ENCODE peak calls at places on chromosome 3, in four cellular contexts. M is hepatocyte; O is uterus; C is CD8-positive, alpha-beta T cell. T is an unnamed sample.
A peak's percentile ranks its signal among the peaks of the same experiment; 100 is the strongest.

GRCh38 chr3:173000553-173000952 is 140.5 kb downstream of the SPATA16 start:
- DNase-seq in O (no peak), C (no peak), M (no peak), T (no peak)

GRCh38 chr3:180744226-180744625 is 64.9 kb upstream of the CCDC39 start:
- DNase-seq in M (no peak), O (no peak), C (no peak), T (no peak)

GRCh38 chr3:10344147-10344943 is 23.4 kb upstream of the SEC13 start:
- DNase-seq in C (peak; percentile 29), O (peak; percentile 31), M (peak; percentile 62), T (no peak)

GRCh38 chr3:182258538-182259177 is 534.6 kb upstream of the ATP11B start:
- DNase-seq in O (no peak), C (no peak), M (peak; percentile 54), T (no peak)

GRCh38 chr3:13871791-13872190 is 8.1 kb downstream of the WNT7A start:
- DNase-seq in O (no peak), C (no peak), M (no peak), T (no peak)

GRCh38 chr3:184003187-184003967 is 14.3 kb downstream of the ABCC5 start:
- DNase-seq in M (no peak), O (no peak), C (no peak), T (no peak)

GRCh38 chr3:8610961-8611360 is 33.6 kb downstream of the SSUH2 start:
- DNase-seq in M (no peak), O (no peak), C (no peak), T (no peak)

GRCh38 chr3:142447308-142447851 is 457 bp downstream of the XRN1 start:
- DNase-seq in M (peak; percentile 59), O (no peak), C (peak; percentile 31), T (no peak)

GRCh38 chr3:52181543-52181942 is 16.4 kb upstream of the ALAS1 start:
- DNase-seq in M (no peak), C (no peak), O (no peak), T (no peak)

GRCh38 chr3:13025778-13026518 is 47.3 kb downstream of the IQSEC1 start:
- DNase-seq in O (no peak), M (no peak), C (no peak), T (no peak)

GRCh38 chr3:195028877-195029606 is 241.9 kb downstream of the XXYLT1 start:
- DNase-seq in O (no peak), C (no peak), M (no peak), T (no peak)

GRCh38 chr3:159616234-159616825 is 372.3 kb upstream of the IL12A start:
- DNase-seq in O (peak; percentile 17), M (peak; percentile 48), C (no peak), T (no peak)

GRCh38 chr3:66196633-66197032 is 24.2 kb upstream of the SLC25A26 start:
- DNase-seq in C (no peak), M (no peak), O (no peak), T (no peak)

GRCh38 chr3:71006810-71007785 is 576.4 kb downstream of the FOXP1 start:
- DNase-seq in C (no peak), O (no peak), M (peak; percentile 17), T (no peak)

GRCh38 chr3:170425491-170426239 is 7.0 kb downstream of the CLDN11 start:
- DNase-seq in C (no peak), O (no peak), M (peak; percentile 20), T (no peak)

GRCh38 chr3:45906681-45907220 is 20.4 kb downstream of the CCR9 start:
- DNase-seq in M (peak; percentile 53), O (no peak), C (no peak), T (no peak)

GRCh38 chr3:44995142-44995770 is 19.2 kb downstream of the EXOSC7 start:
- DNase-seq in O (peak; percentile 49), M (peak; percentile 53), C (no peak), T (no peak)

GRCh38 chr3:63067999-63068645 is 192.9 kb upstream of the CADPS start:
- DNase-seq in M (peak; percentile 79), O (no peak), C (no peak), T (no peak)

GRCh38 chr3:196080997-196081833 is 675 bp downstream of the TFRC start:
- DNase-seq in O (peak; percentile 19), C (peak; percentile 15), M (peak; percentile 84), T (no peak)

GRCh38 chr3:184395320-184395660 is 15.4 kb downstream of the CHRD start:
- DNase-seq in C (no peak), O (no peak), M (no peak), T (no peak)

GRCh38 chr3:43758826-43759225 is 68.1 kb downstream of the ABHD5 start:
- DNase-seq in M (no peak), C (no peak), O (no peak), T (no peak)

GRCh38 chr3:38585791-38586420 is 63.6 kb downstream of the SCN5A start:
- DNase-seq in M (no peak), C (no peak), O (no peak), T (no peak)

GRCh38 chr3:123862152-123862551 is 22.0 kb downstream of the MYLK start:
- DNase-seq in M (no peak), C (no peak), O (no peak), T (no peak)

GRCh38 chr3:78804251-78805037 is 963.4 kb downstream of the ROBO1 start:
- DNase-seq in M (peak; percentile 28), O (peak; percentile 20), C (no peak), T (no peak)

GRCh38 chr3:183058351-183058750 is 40.9 kb downstream of the MCCC1 start:
- DNase-seq in M (no peak), C (no peak), O (no peak), T (no peak)

GRCh38 chr3:133367431-133367830 is 32.4 kb upstream of the BFSP2 start:
- DNase-seq in C (no peak), M (no peak), O (no peak), T (no peak)

GRCh38 chr3:8328971-8329370 is 172.7 kb upstream of the LMCD1 start:
- DNase-seq in O (no peak), M (no peak), C (no peak), T (no peak)

GRCh38 chr3:46986055-46986730 is 6.7 kb downstream of the NBEAL2 start:
- DNase-seq in M (no peak), C (no peak), O (no peak), T (no peak)

GRCh38 chr3:13705051-13705450 is 156.1 kb downstream of the FBLN2 start:
- DNase-seq in C (no peak), M (no peak), O (peak; percentile 1), T (no peak)

GRCh38 chr3:102129774-102130608 is 280.7 kb downstream of the NFKBIZ start:
- DNase-seq in M (peak; percentile 33), C (no peak), O (peak; percentile 81), T (no peak)

DNA sequence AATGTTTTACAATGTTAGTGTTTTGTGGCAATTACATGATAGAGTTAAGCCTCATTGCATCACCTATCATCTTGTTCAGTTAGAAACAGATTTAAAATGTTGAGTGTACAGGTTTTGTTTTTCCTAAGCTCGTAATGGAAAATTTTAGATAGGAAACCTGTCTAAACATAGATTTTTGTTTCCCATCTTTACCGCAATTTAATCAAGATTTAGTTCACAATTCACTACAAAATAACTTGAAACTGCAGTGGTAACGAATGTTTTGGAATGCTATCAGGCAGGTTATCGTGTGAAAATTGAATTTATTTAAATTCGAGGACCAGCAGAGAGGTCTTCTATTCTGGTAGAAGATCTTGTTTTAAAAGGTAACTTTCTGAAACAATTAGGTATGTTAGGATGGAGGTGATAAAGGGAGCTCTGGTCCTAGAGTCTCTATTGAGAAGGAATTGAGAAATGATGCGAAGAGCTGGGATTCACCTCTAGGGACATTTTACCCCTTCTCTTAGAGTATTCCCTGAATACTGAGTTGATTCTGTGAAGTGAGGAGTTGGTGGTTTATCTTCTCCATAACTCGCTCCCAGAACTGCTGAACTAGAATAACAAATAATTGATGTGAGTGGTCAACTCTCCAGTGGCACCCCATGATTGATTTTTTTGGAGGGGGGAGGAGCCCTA is 1.4 kb downstream of the DOCK3 start:
- DNase-seq in C (no peak), M (no peak), O (no peak), T (no peak)
- TF ChIP-seq CTCF in C (no peak), M (no peak), O (no peak), T (no peak)

DNA sequence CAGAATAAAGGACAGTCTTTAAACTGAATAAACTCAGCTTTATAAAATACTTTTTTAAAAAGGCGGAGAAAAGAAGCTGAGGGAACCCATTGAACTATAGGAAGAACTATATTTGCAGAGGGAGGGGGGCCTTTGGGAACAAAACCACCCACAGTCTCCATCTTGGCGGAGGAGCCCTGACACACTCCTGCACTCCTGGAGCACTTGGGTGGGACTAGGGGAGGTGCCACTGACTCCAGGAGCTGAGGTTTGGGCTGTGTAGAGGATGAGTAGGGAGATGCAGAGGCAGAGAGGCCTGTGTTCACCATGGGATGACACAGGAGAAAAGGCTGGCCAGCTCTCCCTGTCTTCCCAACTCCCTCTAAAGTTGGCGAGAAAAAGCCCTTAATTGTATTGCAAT is 35.8 kb downstream of the IFT122 start:
- DNase-seq in C (no peak), M (no peak), O (no peak), T (no peak)
- H3K36me3 ChIP-seq in C (no peaks in the 10 kb centered on the region), M (no peaks in the 10 kb centered on the region), O (no peaks in the 10 kb centered on the region), T (no peaks in the 10 kb centered on the region)

GRCh38 chr3:125587039-125587664 is 8.1 kb downstream of the OSBPL11 start:
- DNase-seq in C (no peak), M (no peak), O (no peak), T (no peak)

GRCh38 chr3:125585595-125586223 is 9.6 kb downstream of the OSBPL11 start:
- DNase-seq in M (peak; percentile 74), O (peak; percentile 52), C (no peak), T (no peak)

GRCh38 chr3:125582707-125583106 is 12.6 kb downstream of the OSBPL11 start:
- DNase-seq in M (peak; percentile 17), O (no peak), C (no peak), T (no peak)
- TF ChIP-seq CTCF in M (peak; percentile 22), O (no peak), C (no peak), T (peak; percentile 10)

DNA sequence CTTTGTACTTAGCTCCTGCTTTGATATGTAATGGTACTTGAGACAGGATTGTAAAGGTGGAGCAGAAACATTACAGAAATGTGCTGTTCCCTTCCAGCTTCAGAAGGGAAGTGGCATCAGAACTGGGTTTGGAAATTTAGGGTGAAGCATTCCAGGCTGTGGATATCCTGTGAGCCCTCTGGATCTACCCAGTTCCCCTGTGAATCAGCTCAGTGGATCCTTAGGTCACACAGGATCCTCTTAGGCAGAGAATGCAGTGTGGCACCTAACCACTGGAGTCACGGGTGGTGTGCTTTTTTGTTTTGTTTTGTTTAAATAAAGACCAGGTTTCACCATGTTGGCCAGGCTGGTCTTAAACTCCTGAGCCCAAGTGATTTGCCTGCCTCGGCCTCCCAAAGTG is 66.0 kb downstream of the TRIM71 start:
- DNase-seq in O (no peak), C (no peak), M (no peak), T (no peak)
- H3K36me3 ChIP-seq in O (no peaks in the 10 kb centered on the region), C (no peaks in the 10 kb centered on the region), M (no peaks in the 10 kb centered on the region), T (no peaks in the 10 kb centered on the region)

GRCh38 chr3:128170866-128171516 is 17.7 kb downstream of the EEFSEC start:
- DNase-seq in C (no peak), M (peak; percentile 86), O (peak; percentile 78), T (no peak)
- TF ChIP-seq CTCF in C (no peak), M (peak; percentile 91), O (peak; percentile 94), T (peak; percentile 63)

DNA sequence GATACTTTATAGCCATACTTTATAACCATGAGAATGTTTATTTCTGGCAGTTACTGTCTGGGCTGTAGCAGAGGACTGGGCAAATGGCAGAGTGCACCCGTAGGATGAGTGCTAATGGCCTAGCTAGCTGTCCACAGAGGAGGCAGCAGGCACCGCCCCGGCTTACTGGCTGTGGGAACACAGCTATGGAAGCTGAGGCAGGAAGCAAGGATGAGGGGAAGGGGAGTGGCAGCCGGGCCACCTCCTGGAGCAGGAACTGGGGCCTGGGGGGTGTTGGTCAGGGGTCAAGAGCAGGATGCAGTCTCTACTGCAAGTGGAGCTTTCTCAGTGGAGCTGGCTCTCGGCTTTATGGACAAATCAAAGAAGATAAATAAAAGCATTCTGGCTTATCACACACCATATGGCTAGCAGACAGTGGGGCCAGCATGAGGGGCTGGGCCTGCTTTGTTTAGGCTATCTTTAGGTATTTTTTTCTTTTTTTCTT is 316.8 kb upstream of the CTDSPL start:
- DNase-seq in C (no peak), O (no peak), M (no peak), T (no peak)
- H3K36me3 ChIP-seq in C (no peaks in the 10 kb centered on the region), O (no peaks in the 10 kb centered on the region), M (no peaks in the 10 kb centered on the region), T (no peaks in the 10 kb centered on the region)